ENCODE peak calls at places on chromosomes 16 and 17, in seven cellular contexts. One of them, this sample, is unnamed.

GRCh38 chr17:17027442-17028058 is 14.7 kb upstream of the MPRIP start:
- DNase-seq in fibroblast of mammary gland: no peak
- DNase-seq in left colon: no peak
- DNase-seq in HS-27A: no peak
- DNase-seq in midbrain: no peak
- DNase-seq in pulmonary artery endothelial cell: no peak
- DNase-seq in EH: no peak
- DNase-seq in this sample: no peak

GRCh38 chr17:64694207-64694606 is 32.1 kb upstream of the SMURF2 start:
- DNase-seq in left colon: peak
- DNase-seq in EH: peak
- DNase-seq in pulmonary artery endothelial cell: peak
- DNase-seq in fibroblast of mammary gland: peak
- DNase-seq in midbrain: no peak
- DNase-seq in HS-27A: no peak
- DNase-seq in this sample: peak

GRCh38 chr17:44004761-44005526 is 522 bp downstream of the NAGS start:
- DNase-seq in pulmonary artery endothelial cell: no peak
- DNase-seq in midbrain: no peak
- DNase-seq in left colon: peak
- DNase-seq in HS-27A: no peak
- DNase-seq in EH: no peak
- DNase-seq in fibroblast of mammary gland: no peak
- DNase-seq in this sample: no peak

GRCh38 chr17:28718317-28718672 is 627 bp upstream of the RAB34 start:
- DNase-seq in midbrain: no peak
- DNase-seq in left colon: no peak
- DNase-seq in EH: no peak
- DNase-seq in fibroblast of mammary gland: no peak
- DNase-seq in HS-27A: no peak
- DNase-seq in pulmonary artery endothelial cell: no peak
- DNase-seq in this sample: peak

GRCh38 chr17:53319947-53320346 is 502.8 kb upstream of the KIF2B start:
- DNase-seq in midbrain: no peak
- DNase-seq in HS-27A: no peak
- DNase-seq in fibroblast of mammary gland: no peak
- DNase-seq in left colon: no peak
- DNase-seq in pulmonary artery endothelial cell: no peak
- DNase-seq in EH: no peak
- DNase-seq in this sample: no peak

GRCh38 chr17:80892900-80893603 is 98.6 kb upstream of the CHMP6 start:
- DNase-seq in pulmonary artery endothelial cell: peak
- DNase-seq in HS-27A: peak
- DNase-seq in left colon: no peak
- DNase-seq in midbrain: no peak
- DNase-seq in fibroblast of mammary gland: peak
- DNase-seq in EH: peak
- DNase-seq in this sample: peak

GRCh38 chr17:14121952-14122351 is 52.6 kb downstream of the COX10 start:
- DNase-seq in HS-27A: no peak
- DNase-seq in pulmonary artery endothelial cell: no peak
- DNase-seq in left colon: no peak
- DNase-seq in midbrain: no peak
- DNase-seq in EH: no peak
- DNase-seq in fibroblast of mammary gland: no peak
- DNase-seq in this sample: no peak

GRCh38 chr17:55053855-55054254 is 85.3 kb downstream of the STXBP4 start:
- DNase-seq in midbrain: no peak
- DNase-seq in left colon: no peak
- DNase-seq in HS-27A: no peak
- DNase-seq in fibroblast of mammary gland: peak
- DNase-seq in pulmonary artery endothelial cell: no peak
- DNase-seq in EH: peak
- DNase-seq in this sample: no peak

GRCh38 chr17:31674717-31675349 is 184.2 kb downstream of the COPRS start:
- DNase-seq in EH: peak
- DNase-seq in pulmonary artery endothelial cell: no peak
- DNase-seq in left colon: no peak
- DNase-seq in HS-27A: peak
- DNase-seq in fibroblast of mammary gland: peak
- DNase-seq in midbrain: no peak
- DNase-seq in this sample: no peak

GRCh38 chr17:12693640-12694039 is 27.9 kb downstream of the MYOCD start:
- DNase-seq in left colon: no peak
- DNase-seq in fibroblast of mammary gland: peak
- DNase-seq in midbrain: no peak
- DNase-seq in HS-27A: no peak
- DNase-seq in EH: peak
- DNase-seq in pulmonary artery endothelial cell: no peak
- DNase-seq in this sample: peak

GRCh38 chr17:2799653-2800052 is 3.4 kb downstream of the RAP1GAP2 start:
- DNase-seq in EH: no peak
- DNase-seq in left colon: no peak
- DNase-seq in HS-27A: no peak
- DNase-seq in pulmonary artery endothelial cell: no peak
- DNase-seq in fibroblast of mammary gland: no peak
- DNase-seq in midbrain: no peak
- DNase-seq in this sample: no peak

GRCh38 chr17:81696218-81696941 is 6.8 kb upstream of the MRPL12 start:
- DNase-seq in HS-27A: no peak
- DNase-seq in pulmonary artery endothelial cell: no peak
- DNase-seq in left colon: no peak
- DNase-seq in fibroblast of mammary gland: no peak
- DNase-seq in EH: no peak
- DNase-seq in midbrain: no peak
- DNase-seq in this sample: no peak

GRCh38 chr17:82193520-82194236 is 19.0 kb downstream of the CCDC57 start:
- DNase-seq in EH: no peak
- DNase-seq in midbrain: no peak
- DNase-seq in pulmonary artery endothelial cell: no peak
- DNase-seq in HS-27A: no peak
- DNase-seq in left colon: peak
- DNase-seq in fibroblast of mammary gland: no peak
- DNase-seq in this sample: no peak

GRCh38 chr17:39058524-39058923 is 91.3 kb upstream of the FBXO47 start:
- DNase-seq in midbrain: no peak
- DNase-seq in pulmonary artery endothelial cell: no peak
- DNase-seq in HS-27A: no peak
- DNase-seq in fibroblast of mammary gland: no peak
- DNase-seq in left colon: no peak
- DNase-seq in EH: no peak
- DNase-seq in this sample: no peak

GRCh38 chr16:21076186-21076883 is 74.3 kb downstream of the DNAH3 start:
- DNase-seq in EH: no peak
- DNase-seq in HS-27A: no peak
- DNase-seq in left colon: peak
- DNase-seq in fibroblast of mammary gland: no peak
- DNase-seq in pulmonary artery endothelial cell: peak
- DNase-seq in midbrain: no peak
- DNase-seq in this sample: peak

This sample was measured in AG10803.